ENCODE peak calls at places on chromosome 14, in five cellular contexts. T is mesenchymal stem cell, I is neuronal stem cell, P is H1, Q is H9. C is an unnamed sample.

GRCh38 chr14:55804198-55804553 is 224.2 kb downstream of the KTN1 start:
- DNase-seq in I (no peak), T (no peak), Q (no peak), P (no peak), C (no peak)

GRCh38 chr14:36538051-36538450 is 18.0 kb upstream of the NKX2-1 start:
- DNase-seq in P (no peak), I (no peak), T (no peak), Q (no peak), C (no peak)

GRCh38 chr14:92122351-92122677 is 545 bp downstream of the CPSF2 start:
- DNase-seq in T (peak), Q (no peak), P (no peak), I (peak), C (peak)

GRCh38 chr14:47917344-47917954 is 242.0 kb upstream of the MDGA2 start:
- DNase-seq in P (peak), T (peak), Q (peak), I (peak), C (no peak)

GRCh38 chr14:63933110-63933509 is 80.3 kb downstream of the SYNE2 start:
- DNase-seq in Q (no peak), T (no peak), P (no peak), I (no peak), C (no peak)

GRCh38 chr14:96576937-96577336 is 74.8 kb downstream of the PAPOLA start:
- DNase-seq in P (no peak), I (no peak), Q (no peak), T (no peak), C (no peak)

GRCh38 chr14:52825085-52825484 is 33.7 kb upstream of the GNPNAT1 start:
- DNase-seq in P (no peak), Q (no peak), I (no peak), T (no peak), C (no peak)

GRCh38 chr14:73369433-73369832 is 88.9 kb downstream of the NUMB start:
- DNase-seq in P (no peak), T (no peak), I (no peak), Q (no peak), C (no peak)

GRCh38 chr14:91354979-91355685 is 62.5 kb downstream of the CCDC88C start:
- DNase-seq in Q (peak), P (peak), T (no peak), I (no peak), C (no peak)

GRCh38 chr14:104291123-104292000 is 153.0 kb downstream of the KIF26A start:
- DNase-seq in P (peak), I (peak), Q (peak), T (no peak), C (no peak)

GRCh38 chr14:103880334-103880985 is 33.1 kb upstream of the PPP1R13B start:
- DNase-seq in P (no peak), Q (no peak), I (no peak), T (no peak), C (no peak)

GRCh38 chr14:104532191-104532555 is 47.4 kb upstream of the C14orf180 start:
- DNase-seq in T (no peak), P (no peak), Q (no peak), I (no peak), C (no peak)

DNA sequence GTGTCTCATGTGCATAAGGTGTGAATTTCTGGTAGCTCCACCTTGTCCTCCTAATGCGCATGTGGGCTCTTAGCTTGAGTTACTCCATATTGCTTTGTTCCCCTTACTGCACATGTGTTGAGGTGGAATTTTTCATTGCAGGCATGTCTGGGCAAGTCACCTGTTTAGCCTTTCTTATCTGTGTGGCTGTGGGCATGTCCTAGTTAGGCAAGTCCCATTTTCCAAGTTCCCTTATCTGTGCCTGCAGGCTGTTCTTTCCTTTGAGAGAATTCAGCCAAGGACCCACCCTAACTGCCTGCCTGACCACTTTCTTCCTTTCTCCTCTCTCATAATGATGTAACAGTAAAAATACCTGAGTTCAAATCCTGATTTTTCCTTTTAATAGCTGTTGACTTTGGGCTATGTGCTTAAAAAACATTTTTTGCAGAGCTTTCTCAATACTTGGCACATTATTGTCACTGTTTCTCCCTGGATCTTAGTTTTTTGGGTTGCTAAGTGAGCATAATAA is 870.6 kb downstream of the NRXN3 start:
- DNase-seq in P (no peak), I (no peak), Q (no peak), T (no peak), C (peak)
- H2BK12ac ChIP-seq in P (no peak), I (no peak), Q (no peak), T (no peak), C (no peak)

GRCh38 chr14:57943038-57943437 is 77.1 kb upstream of the SLC35F4 start:
- DNase-seq in T (no peak), Q (no peak), P (no peak), I (no peak), C (no peak)
- H3K4ac ChIP-seq in T (no peak), Q (no peak), P (no peak), I (no peak), C (no peak)

GRCh38 chr14:93901813-93902212 is 25.3 kb upstream of the FAM181A start:
- DNase-seq in P (no peak), T (no peak), I (no peak), Q (no peak), C (no peak)

GRCh38 chr14:93902619-93903307 is 24.4 kb upstream of the FAM181A start:
- DNase-seq in T (no peak), I (no peak), Q (no peak), P (no peak), C (no peak)

GRCh38 chr14:93906341-93907329 is 20.5 kb upstream of the FAM181A start:
- DNase-seq in T (peak), I (peak), P (peak), Q (peak), C (peak)

GRCh38 chr14:93905623-93906022 is 21.5 kb upstream of the FAM181A start:
- DNase-seq in Q (no peak), I (no peak), P (no peak), T (no peak), C (no peak)

GRCh38 chr14:93903342-93904184 is 23.6 kb upstream of the FAM181A start:
- DNase-seq in T (no peak), I (no peak), P (no peak), Q (peak), C (no peak)
- H2BK12ac ChIP-seq in T (no peak), I (peak), P (no peak), Q (no peak), C (no peak)

GRCh38 chr14:69055125-69055524 is 76.0 kb upstream of the ACTN1 start:
- DNase-seq in T (peak), I (no peak), P (no peak), Q (no peak), C (no peak)

GRCh38 chr14:69064596-69064995 is 85.5 kb upstream of the ACTN1 start:
- DNase-seq in I (no peak), P (no peak), T (no peak), Q (no peak), C (no peak)

GRCh38 chr14:69056389-69056788 is 77.3 kb upstream of the ACTN1 start:
- DNase-seq in I (no peak), T (peak), P (no peak), Q (peak), C (peak)

GRCh38 chr14:69055973-69056372 is 76.9 kb upstream of the ACTN1 start:
- DNase-seq in T (peak), Q (no peak), P (no peak), I (no peak), C (no peak)

DNA sequence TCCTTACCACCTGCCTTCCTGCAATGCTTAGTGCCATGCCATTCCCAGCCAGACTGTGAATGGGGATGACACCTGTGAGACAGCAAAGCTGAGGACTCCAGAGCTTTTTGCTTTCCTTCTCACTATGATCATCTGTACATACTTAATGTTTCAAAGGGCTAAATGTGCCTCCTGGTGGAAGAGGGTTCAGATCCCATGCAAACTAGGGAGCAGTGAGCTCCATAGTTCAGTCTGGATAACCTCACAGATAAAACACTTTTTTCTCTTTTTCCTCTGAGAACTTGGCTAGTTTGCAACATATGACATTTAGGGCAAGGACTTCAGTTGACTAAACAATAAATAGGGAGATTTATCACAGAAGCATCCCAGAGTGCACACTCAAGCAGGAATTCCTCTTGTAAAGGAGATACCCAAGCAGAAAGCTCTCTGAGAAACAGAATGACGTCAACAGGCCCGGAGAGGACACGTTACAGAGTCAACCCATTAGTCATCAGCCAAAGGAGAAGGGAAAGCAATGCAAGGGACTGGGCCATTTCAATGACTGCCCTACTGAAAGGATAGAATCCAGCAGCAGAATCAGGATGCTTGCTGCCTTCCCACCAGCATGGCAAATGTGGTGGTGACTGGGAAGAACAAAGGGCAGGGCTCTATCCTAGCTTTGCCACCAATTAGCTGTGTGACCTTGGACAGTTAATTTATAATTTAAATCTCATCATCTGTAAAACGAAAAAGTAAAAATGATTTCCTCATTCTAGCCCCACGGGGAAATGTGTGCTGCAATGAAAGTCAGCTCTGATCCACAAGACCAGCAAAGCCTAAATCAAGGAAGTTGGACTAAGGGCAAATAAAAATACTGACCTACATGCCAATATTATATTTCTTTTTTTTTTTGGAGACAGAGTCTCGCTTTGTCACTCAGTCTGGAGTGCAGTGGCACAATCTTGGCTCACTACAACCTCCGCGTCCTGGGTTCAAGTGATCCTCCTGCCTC is 80.9 kb upstream of the ACTN1 start:
- DNase-seq in Q (no peak), P (no peak), T (peak), I (no peak), C (peak)
- H3K4ac ChIP-seq in Q (no peak), P (no peak), T (no peak), I (no peak), C (no peak)

GRCh38 chr14:100747021-100747586 is 20.4 kb downstream of the DLK1 start:
- DNase-seq in T (peak), P (no peak), I (no peak), Q (peak), C (peak)

GRCh38 chr14:100747736-100748135 is 21.0 kb downstream of the DLK1 start:
- DNase-seq in P (no peak), I (no peak), Q (peak), T (no peak), C (no peak)

GRCh38 chr14:100749967-100750597 is 23.4 kb downstream of the DLK1 start:
- DNase-seq in I (no peak), T (no peak), Q (peak), P (no peak), C (no peak)

GRCh38 chr14:100748944-100749343 is 22.3 kb downstream of the DLK1 start:
- DNase-seq in T (no peak), I (no peak), Q (peak), P (no peak), C (no peak)

DNA sequence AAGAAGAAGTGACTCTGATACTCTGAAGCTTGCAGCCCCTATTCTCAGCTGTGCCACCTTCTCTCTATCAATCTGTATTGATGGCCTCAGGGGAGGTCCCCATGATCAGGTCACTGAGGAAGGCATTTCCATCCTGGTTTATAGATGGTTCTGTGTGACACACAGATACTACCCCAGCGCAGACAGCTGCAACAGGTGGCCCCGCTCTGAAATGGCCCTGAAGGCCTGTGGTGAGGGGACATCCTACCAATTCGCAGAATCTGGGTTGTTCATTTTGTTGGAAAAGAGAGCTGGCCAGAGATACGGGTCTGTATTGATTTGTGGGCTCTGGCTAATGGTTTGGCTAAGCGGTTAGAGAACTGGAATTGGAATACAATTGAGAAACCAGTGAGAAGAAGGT is 21.7 kb downstream of the DLK1 start:
- DNase-seq in T (no peak), Q (peak), P (no peak), I (no peak), C (no peak)
- H2BK12ac ChIP-seq in T (no peak), Q (no peak), P (no peak), I (peak), C (no peak)

GRCh38 chr14:88838015-88838414 is 13.6 kb downstream of the TTC8 start:
- DNase-seq in I (no peak), Q (no peak), T (no peak), P (no peak), C (no peak)

GRCh38 chr14:88841741-88842140 is 17.3 kb downstream of the TTC8 start:
- DNase-seq in Q (no peak), T (peak), I (no peak), P (no peak), C (no peak)

GRCh38 chr14:88842414-88842813 is 18.0 kb downstream of the TTC8 start:
- DNase-seq in Q (no peak), T (no peak), P (no peak), I (no peak), C (no peak)

GRCh38 chr14:88837495-88837894 is 13.0 kb downstream of the TTC8 start:
- DNase-seq in I (no peak), T (no peak), Q (no peak), P (no peak), C (no peak)

GRCh38 chr14:88840926-88841325 is 16.5 kb downstream of the TTC8 start:
- DNase-seq in I (no peak), T (no peak), P (no peak), Q (no peak), C (no peak)
- H3K4ac ChIP-seq in I (no peak), T (no peak), P (no peak), Q (no peak), C (no peak)

DNA sequence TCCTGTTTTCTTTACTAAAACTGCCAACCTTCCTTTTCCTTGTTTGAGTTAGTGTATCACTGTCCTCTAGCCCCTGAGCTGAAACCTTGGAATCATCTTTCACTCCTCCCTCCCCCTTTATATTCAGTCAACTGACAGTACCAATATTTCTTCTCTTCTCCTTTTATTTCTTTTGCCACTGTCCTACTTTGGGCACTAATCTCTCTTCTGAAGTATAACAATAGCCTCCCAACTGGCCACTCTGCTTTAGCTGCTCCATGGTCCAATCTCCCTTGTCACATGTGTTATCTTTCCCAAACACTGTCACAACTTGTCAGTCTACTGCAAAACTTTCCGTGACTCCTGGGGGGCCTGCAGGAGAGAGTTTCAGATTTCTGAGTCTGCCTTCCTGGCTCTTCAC is 471.3 kb downstream of the DIO2 start:
- DNase-seq in P (no peak), I (peak), T (no peak), Q (no peak), C (no peak)
- H2BK12ac ChIP-seq in P (no peak), I (no peak), T (no peak), Q (no peak), C (no peak)

C was measured in trophoblast cell.